ENCODE peak calls at places on chromosomes 16 and 17, in nine cellular contexts. N is A549, C is OCI-LY7, Y is H9, K is GM12878, U is RWPE1, X is IMR-90, B is astrocyte of the spinal cord, A is mammary epithelial cell. P is an unnamed sample.
A peak's percentile ranks its signal among the peaks of the same experiment; 100 is the strongest.

GRCh38 chr17:82623707-82624106 is 24.5 kb downstream of the WDR45B start:
- DNase-seq in Y (no peak), A (no peak), N (no peak), K (no peak), X (no peak), B (no peak), U (no peak), C (no peak), P (no peak)

GRCh38 chr16:46883353-46883689 is 841 bp upstream of the GPT2 start:
- DNase-seq in Y (no peak), A (no peak), B (no peak), N (no peak), C (no peak), X (no peak), K (no peak), U (no peak), P (no peak)

GRCh38 chr16:83826146-83826913 is 18.6 kb downstream of the HSBP1 start:
- DNase-seq in Y (peak; percentile 83), X (peak; percentile 78), B (peak; percentile 72), C (peak; percentile 74), U (peak; percentile 88), N (peak; percentile 72), K (no peak), A (peak; percentile 85), P (peak; percentile 86)

GRCh38 chr17:4950075-4950756 is 703 bp upstream of the ENO3 start:
- DNase-seq in U (no peak), B (no peak), K (no peak), A (no peak), Y (peak; percentile 78), C (peak; percentile 51), X (no peak), N (peak; percentile 57), P (no peak)

GRCh38 chr17:8225813-8226535 is 15.6 kb upstream of the AURKB start:
- DNase-seq in K (peak; percentile 68), U (no peak), N (peak; percentile 92), A (peak; percentile 75), B (peak; percentile 85), C (peak; percentile 35), Y (peak; percentile 82), X (peak; percentile 84), P (no peak)

GRCh38 chr16:69724981-69725479 is 1.3 kb downstream of the NQO1 start:
- DNase-seq in K (no peak), B (no peak), A (no peak), Y (no peak), U (no peak), C (no peak), X (no peak), N (no peak), P (no peak)

GRCh38 chr17:81101614-81102306 is 63.5 kb upstream of the PVALEF start:
- DNase-seq in Y (peak; percentile 98), X (peak; percentile 71), K (peak; percentile 13), A (peak; percentile 63), B (peak; percentile 72), C (peak; percentile 93), N (peak; percentile 88), U (peak; percentile 84), P (peak; percentile 92)

GRCh38 chr16:30557397-30557949 is 701 bp downstream of the ZNF764 start:
- DNase-seq in U (no peak), K (no peak), X (no peak), C (peak; percentile 39), B (no peak), Y (no peak), N (no peak), A (no peak), P (no peak)

GRCh38 chr17:66777689-66778225 is 57.2 kb upstream of the CACNG5 start:
- DNase-seq in C (no peak), N (no peak), X (peak; percentile 44), A (no peak), B (peak; percentile 57), U (no peak), Y (peak; percentile 95), K (no peak), P (no peak)

GRCh38 chr17:32813021-32813420 is 63.9 kb downstream of the MYO1D start:
- DNase-seq in A (peak; percentile 70), C (no peak), X (no peak), U (peak; percentile 22), B (peak; percentile 19), K (no peak), Y (no peak), N (no peak), P (no peak)
- TF ChIP-seq CTCF in A (no peak), C (no peak), X (no peak), U (no peak), B (no peak), K (no peak), Y (no peak), N (no peak), P (no peak)

DNA sequence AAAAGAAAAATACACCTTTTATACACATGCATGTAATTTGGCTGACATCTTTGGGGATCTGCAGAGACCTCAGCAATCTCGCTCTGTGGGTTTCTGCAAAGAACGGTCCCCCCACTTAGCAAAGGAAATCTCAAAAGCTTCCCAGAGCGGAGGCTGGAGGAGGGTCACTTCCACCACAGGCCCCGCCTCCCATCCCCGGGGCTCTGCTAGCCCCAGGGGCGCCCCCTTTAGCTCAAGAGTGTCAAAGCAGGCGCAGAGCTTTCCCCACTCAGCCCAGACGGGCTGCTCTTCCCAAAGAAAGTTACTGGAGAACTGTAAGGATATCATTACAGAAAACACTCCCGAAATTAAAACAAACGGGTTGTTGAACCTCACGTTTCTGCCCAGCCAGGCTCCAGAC is 11.4 kb downstream of the SLC13A5 start:
- DNase-seq in Y (peak; percentile 87), B (no peak), N (peak; percentile 50), A (no peak), X (no peak), U (no peak), K (no peak), C (peak; percentile 53), P (no peak)
- TF ChIP-seq CTCF in Y (peak; percentile 84), B (peak; percentile 36), N (peak; percentile 32), A (peak; percentile 5), X (peak; percentile 29), U (no peak), K (peak; percentile 36), C (peak; percentile 72), P (peak; percentile 68)

GRCh38 chr16:54813778-54814177 is 116.9 kb upstream of the IRX5 start:
- DNase-seq in K (no peak), A (no peak), B (no peak), Y (no peak), X (no peak), N (no peak), U (no peak), C (no peak), P (no peak)

GRCh38 chr16:54815177-54815576 is 115.5 kb upstream of the IRX5 start:
- DNase-seq in U (no peak), B (no peak), X (no peak), N (no peak), A (no peak), C (no peak), K (no peak), Y (no peak), P (no peak)

GRCh38 chr16:54808890-54809289 is 121.8 kb upstream of the IRX5 start:
- DNase-seq in Y (no peak), U (no peak), X (no peak), B (no peak), K (no peak), A (no peak), N (no peak), C (no peak), P (no peak)

GRCh38 chr16:54816471-54816870 is 114.2 kb upstream of the IRX5 start:
- DNase-seq in C (peak; percentile 11), Y (no peak), K (no peak), X (no peak), U (no peak), A (no peak), N (no peak), B (no peak), P (no peak)

GRCh38 chr16:54812229-54812628 is 118.4 kb upstream of the IRX5 start:
- DNase-seq in U (no peak), K (no peak), X (no peak), Y (no peak), A (no peak), C (no peak), B (peak; percentile 12), N (peak; percentile 17), P (no peak)
- TF ChIP-seq CTCF in U (no peak), K (no peak), X (no peak), Y (peak; percentile 35), A (no peak), C (peak; percentile 22), B (no peak), N (peak; percentile 18), P (no peak)

GRCh38 chr16:82671743-82672142 is 45.0 kb downstream of the CDH13 start:
- DNase-seq in A (no peak), N (no peak), C (no peak), X (no peak), K (no peak), B (no peak), Y (no peak), U (no peak), P (no peak)
- TF ChIP-seq CTCF in A (peak; percentile 23), N (peak; percentile 32), C (peak; percentile 78), X (peak; percentile 24), K (peak; percentile 55), B (peak; percentile 31), Y (peak; percentile 68), U (no peak), P (peak; percentile 63)

GRCh38 chr17:2347805-2348685 is 10.7 kb downstream of the SGSM2 start:
- DNase-seq in Y (peak; percentile 99), C (no peak), U (peak; percentile 67), N (peak; percentile 84), A (peak; percentile 42), X (peak; percentile 91), B (peak; percentile 71), K (no peak), P (no peak)
- TF ChIP-seq CTCF in Y (no peak), C (no peak), U (no peak), N (no peak), A (no peak), X (no peak), B (no peak), K (no peak), P (no peak)

DNA sequence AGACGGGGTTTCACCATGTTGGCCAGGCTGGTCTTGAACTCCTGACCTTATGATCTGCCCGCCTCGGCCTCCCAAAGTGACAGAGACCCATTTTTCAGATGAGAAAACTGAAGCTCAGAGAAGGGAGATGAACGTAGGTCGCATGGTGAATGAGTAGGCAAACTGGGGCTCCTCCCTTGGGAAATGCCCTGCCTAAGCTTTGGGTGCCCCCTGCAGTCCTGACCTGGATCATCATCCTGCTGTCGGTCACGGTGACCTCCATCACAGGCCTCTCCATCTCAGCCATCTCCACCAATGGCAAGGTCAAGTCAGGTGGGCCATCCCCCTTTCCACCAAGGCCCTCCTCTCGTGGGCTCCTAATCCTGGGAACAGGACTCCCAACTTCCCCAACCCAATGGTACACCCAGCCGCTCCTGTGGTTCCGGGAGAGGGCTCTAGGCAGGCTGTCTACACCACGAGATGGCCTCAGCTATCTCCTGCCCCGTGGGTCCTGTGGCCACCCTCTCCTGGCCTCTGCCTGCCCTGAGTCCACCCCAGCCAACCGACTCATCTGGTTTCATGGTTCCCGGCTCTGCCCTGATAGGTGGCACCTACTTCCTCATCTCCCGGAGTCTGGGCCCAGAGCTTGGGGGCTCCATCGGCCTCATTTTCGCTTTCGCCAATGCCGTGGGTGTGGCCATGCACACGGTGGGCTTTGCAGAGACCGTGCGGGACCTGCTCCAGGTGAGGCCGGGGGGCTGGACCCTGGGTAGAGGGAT is 4.7 kb downstream of the SLC12A3 start:
- DNase-seq in X (no peak), B (no peak), K (no peak), A (no peak), Y (peak; percentile 81), C (peak; percentile 74), N (peak; percentile 80), U (no peak), P (no peak)
- TF ChIP-seq CTCF in X (peak; percentile 36), B (peak; percentile 25), K (peak; percentile 63), A (peak; percentile 27), Y (peak; percentile 62), C (peak; percentile 68), N (peak; percentile 35), U (no peak), P (peak; percentile 28)

P was measured in type B pancreatic cell.